ENCODE peak calls at places on chromosome 10, in four cellular contexts. G is HepG2, T is A549, S is K562. V is an unnamed sample.

GRCh38 chr10:15815242-15815885 is 44.9 kb downstream of the MINDY3 start:
- DNase-seq in T (no peak), S (no peak), G (no peak), V (no peak)

GRCh38 chr10:17115683-17116082 is 13.9 kb downstream of the CUBN start:
- DNase-seq in G (no peak), S (no peak), T (peak; percentile 56), V (no peak)

GRCh38 chr10:13184726-13185514 is 23.6 kb downstream of the MCM10 start:
- DNase-seq in G (no peak), S (no peak), T (no peak), V (no peak)

GRCh38 chr10:62873866-62874265 is 57.7 kb upstream of the EGR2 start:
- DNase-seq in T (no peak), S (no peak), G (no peak), V (no peak)

GRCh38 chr10:5948999-5949759 is 28.2 kb downstream of the IL15RA start:
- DNase-seq in T (peak; percentile 62), G (peak; percentile 46), S (peak; percentile 65), V (peak; percentile 80)

GRCh38 chr10:132400547-132401151 is 3.6 kb downstream of the PWWP2B start:
- DNase-seq in T (no peak), G (no peak), S (no peak), V (no peak)

GRCh38 chr10:8059191-8059936 is 4.9 kb downstream of the GATA3 start:
- DNase-seq in S (no peak), T (no peak), G (no peak), V (no peak)

GRCh38 chr10:128860574-128860973 is 606.5 kb upstream of the MGMT start:
- DNase-seq in G (no peak), S (no peak), T (no peak), V (no peak)

GRCh38 chr10:28179006-28179405 is 123.9 kb downstream of the MPP7 start:
- DNase-seq in T (no peak), S (no peak), G (no peak), V (no peak)

GRCh38 chr10:53619678-53620077 is 847.1 kb upstream of the MBL2 start:
- DNase-seq in S (no peak), T (peak; percentile 11), G (peak; percentile 0), V (no peak)
- TF ChIP-seq HMGXB4 in S (no peak), T (no peak), G (no peak), V (no peak)

GRCh38 chr10:117635851-117636250 is 93.3 kb downstream of the EMX2 start:
- DNase-seq in T (no peak), S (no peak), G (no peak), V (no peak)
- TF ChIP-seq HMGXB4 in T (no peak), S (no peak), G (no peak), V (no peak)

GRCh38 chr10:89836840-89837172 is 135.4 kb downstream of the KIF20B start:
- DNase-seq in G (no peak), T (no peak), S (no peak), V (no peak)

GRCh38 chr10:89838002-89838615 is 136.7 kb downstream of the KIF20B start:
- DNase-seq in S (no peak), G (no peak), T (no peak), V (peak; percentile 41)

GRCh38 chr10:89837173-89838001 is 136.0 kb downstream of the KIF20B start:
- DNase-seq in T (no peak), G (no peak), S (no peak), V (peak; percentile 55)
- TF ChIP-seq HMGXB4 in T (no peak), G (no peak), S (no peak), V (no peak)

GRCh38 chr10:11294831-11295230 is 277.2 kb downstream of the CELF2 start:
- DNase-seq in G (no peak), S (no peak), T (no peak), V (no peak)

GRCh38 chr10:11295492-11295891 is 277.8 kb downstream of the CELF2 start:
- DNase-seq in S (no peak), G (no peak), T (no peak), V (no peak)

GRCh38 chr10:11298116-11298515 is 280.4 kb downstream of the CELF2 start:
- DNase-seq in T (no peak), S (no peak), G (no peak), V (no peak)

GRCh38 chr10:11299125-11299524 is 281.5 kb downstream of the CELF2 start:
- DNase-seq in G (no peak), S (no peak), T (no peak), V (no peak)

GRCh38 chr10:11297136-11297535 is 279.5 kb downstream of the CELF2 start:
- DNase-seq in T (no peak), G (no peak), S (no peak), V (no peak)
- TF ChIP-seq HMGXB4 in T (no peak), G (no peak), S (no peak), V (no peak)

GRCh38 chr10:49831352-49832040 is 69.4 kb upstream of the OGDHL start:
- DNase-seq in T (no peak), S (no peak), G (no peak), V (peak; percentile 60)
- TF ChIP-seq HMGXB4 in T (no peak), S (no peak), G (no peak), V (no peak)

GRCh38 chr10:4062751-4063150 is 277.7 kb upstream of the KLF6 start:
- DNase-seq in G (no peak), T (no peak), S (no peak), V (no peak)

GRCh38 chr10:4058514-4059029 is 273.6 kb upstream of the KLF6 start:
- DNase-seq in T (peak; percentile 30), G (no peak), S (no peak), V (no peak)

GRCh38 chr10:4062072-4062471 is 277.1 kb upstream of the KLF6 start:
- DNase-seq in S (no peak), G (no peak), T (no peak), V (no peak)

GRCh38 chr10:4059471-4060138 is 274.6 kb upstream of the KLF6 start:
- DNase-seq in S (no peak), G (no peak), T (no peak), V (no peak)

DNA sequence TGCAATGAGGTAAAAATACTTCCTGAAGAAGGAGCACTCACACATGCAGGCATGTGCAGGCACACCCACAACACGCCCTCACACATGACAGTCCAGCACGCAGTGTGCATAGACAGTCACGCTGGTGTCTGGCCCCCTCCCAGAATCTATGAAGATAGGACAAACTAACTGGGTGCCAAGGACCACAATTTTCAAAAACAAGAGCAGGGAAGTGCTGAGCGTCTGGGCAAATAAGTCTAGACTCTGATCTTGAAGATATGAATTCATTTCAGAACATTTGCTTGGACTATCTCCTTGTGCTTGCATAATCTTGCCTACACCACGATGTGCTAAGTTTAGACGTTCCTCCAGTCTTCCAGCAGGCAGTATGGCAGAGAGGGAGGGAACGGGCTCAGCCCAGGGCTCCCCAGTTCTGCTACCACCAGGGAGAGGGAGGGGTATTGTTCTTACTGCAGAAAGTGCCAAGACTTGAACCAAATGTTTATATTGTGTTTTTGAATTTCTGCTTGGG is 276.5 kb upstream of the KLF6 start:
- DNase-seq in T (no peak), G (no peak), S (no peak), V (no peak)
- TF ChIP-seq HMGXB4 in T (no peak), G (no peak), S (no peak), V (no peak)

DNA sequence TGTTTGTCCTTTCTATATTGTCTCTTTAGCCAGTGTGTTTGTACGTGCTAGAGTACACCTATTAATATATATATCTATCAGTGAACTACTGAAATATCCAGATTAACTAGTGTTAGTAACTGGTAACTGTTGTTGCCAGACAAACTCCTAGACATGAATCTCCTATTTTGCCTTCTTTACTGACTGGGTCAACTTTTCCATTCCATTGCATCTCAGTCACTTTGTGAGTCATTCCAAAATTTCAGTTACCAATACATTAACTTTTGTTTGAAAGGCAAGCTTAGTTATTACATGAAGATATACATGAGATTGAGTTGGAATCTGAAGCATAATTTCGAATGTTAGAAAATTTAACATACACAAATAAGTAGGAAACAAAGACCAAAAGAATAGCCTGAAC is 51.4 kb downstream of the BTAF1 start:
- DNase-seq in S (no peak), T (no peak), G (no peak), V (no peak)
- TF ChIP-seq HMGXB4 in S (no peak), T (no peak), G (no peak), V (no peak)

GRCh38 chr10:31014146-31014880 is 17.4 kb downstream of the ZNF438 start:
- DNase-seq in G (no peak), T (no peak), S (no peak), V (no peak)

GRCh38 chr10:31013331-31013730 is 18.3 kb downstream of the ZNF438 start:
- DNase-seq in S (no peak), T (no peak), G (no peak), V (no peak)

GRCh38 chr10:31011017-31011659 is 20.5 kb downstream of the ZNF438 start:
- DNase-seq in G (peak; percentile 5), T (no peak), S (no peak), V (no peak)

GRCh38 chr10:31011660-31012022 is 20.0 kb downstream of the ZNF438 start:
- DNase-seq in S (no peak), G (no peak), T (no peak), V (no peak)

GRCh38 chr10:31010062-31010461 is 21.6 kb downstream of the ZNF438 start:
- DNase-seq in G (no peak), S (no peak), T (no peak), V (no peak)
- TF ChIP-seq HMGXB4 in G (no peak), S (no peak), T (no peak), V (no peak)

GRCh38 chr10:78316451-78316931 is 282.8 kb downstream of the RPS24 start:
- DNase-seq in T (no peak), G (no peak), S (no peak), V (no peak)
- TF ChIP-seq HMGXB4 in T (no peak), G (no peak), S (no peak), V (no peak)

GRCh38 chr10:114507449-114507848 is 103.1 kb upstream of the AFAP1L2 start:
- DNase-seq in T (peak; percentile 48), S (no peak), G (no peak), V (no peak)
- TF ChIP-seq HMGXB4 in T (no peak), S (no peak), G (no peak), V (no peak)

V was measured in WTC11.